ENCODE peak calls at places on chromosomes 16 and 17, in five cellular contexts. U is CD4-positive, CD25-positive, alpha-beta regulatory T cell; Y is right cardiac atrium; T is AG04450; Q is keratinocyte. K is an unnamed sample.

GRCh38 chr17:35314415-35315216 is 58.8 kb downstream of the SLFN11 start:
- DNase-seq in U (peak; percentile 1), Y (peak; percentile 38), T (no peak), Q (no peak), K (no peak)

GRCh38 chr16:77711775-77712174 is 10.5 kb upstream of the NUDT7 start:
- DNase-seq in U (no peak), Y (no peak), T (no peak), Q (no peak), K (no peak)

GRCh38 chr16:4360538-4361021 is 9.5 kb upstream of the PAM16 start:
- DNase-seq in U (no peak), Y (peak; percentile 57), T (no peak), Q (no peak), K (no peak)

GRCh38 chr16:22419908-22420307 is 45.5 kb upstream of the CDR2 start:
- DNase-seq in U (no peak), Y (no peak), T (no peak), Q (no peak), K (no peak)

GRCh38 chr17:61132524-61133025 is 267.1 kb upstream of the TBX2 start:
- DNase-seq in U (no peak), Y (no peak), T (no peak), Q (no peak), K (no peak)

GRCh38 chr16:911604-912321 is 59.0 kb downstream of the LMF1 start:
- DNase-seq in U (no peak), Y (no peak), T (no peak), Q (no peak), K (no peak)

GRCh38 chr16:22727285-22728166 is 86.4 kb upstream of the HS3ST2 start:
- DNase-seq in U (no peak), Y (no peak), T (no peak), Q (no peak), K (no peak)

GRCh38 chr17:62805234-62805633 is 2.9 kb downstream of the MARCHF10 start:
- DNase-seq in U (no peak), Y (no peak), T (no peak), Q (no peak), K (no peak)

GRCh38 chr17:7849185-7850117 is 5.4 kb upstream of the TMEM88 start:
- DNase-seq in U (no peak), Y (peak; percentile 57), T (no peak), Q (no peak), K (no peak)

GRCh38 chr17:32971171-32971570 is 20.5 kb upstream of the SPACA3 start:
- DNase-seq in U (no peak), Y (no peak), T (no peak), Q (peak; percentile 38), K (peak; percentile 27)

GRCh38 chr17:36503456-36504155 is 17.1 kb downstream of the ZNHIT3 start:
- DNase-seq in U (no peak), Y (no peak), T (no peak), Q (no peak), K (no peak)

GRCh38 chr17:40176409-40177110 is 710 bp upstream of the RAPGEFL1 start:
- DNase-seq in U (no peak), Y (no peak), T (no peak), Q (peak; percentile 86), K (no peak)

GRCh38 chr16:89392881-89393730 is 97.3 kb downstream of the ANKRD11 start:
- DNase-seq in U (no peak), Y (no peak), T (no peak), Q (no peak), K (no peak)

GRCh38 chr17:27657620-27658019 is 26.6 kb downstream of the LGALS9 start:
- DNase-seq in U (no peak), Y (no peak), T (no peak), Q (no peak), K (no peak)

GRCh38 chr16:2776500-2777139 is 460 bp downstream of the ELOB start:
- DNase-seq in U (no peak), Y (no peak), T (no peak), Q (no peak), K (no peak)

GRCh38 chr17:40035162-40035559 is 19.0 kb downstream of the MED24 start:
- DNase-seq in U (no peak), Y (peak; percentile 68), T (no peak), Q (no peak), K (no peak)

GRCh38 chr17:17380156-17380925 is 77.2 kb downstream of the NT5M start:
- DNase-seq in U (no peak), Y (peak; percentile 38), T (no peak), Q (no peak), K (no peak)

GRCh38 chr16:25374556-25374955 is 116.9 kb upstream of the ZKSCAN2 start:
- DNase-seq in U (no peak), Y (no peak), T (no peak), Q (no peak), K (no peak)

GRCh38 chr17:63537991-63538692 is 12.1 kb upstream of the DCAF7 start:
- DNase-seq in U (no peak), Y (peak; percentile 49), T (no peak), Q (no peak), K (no peak)

GRCh38 chr16:85028638-85029412 is 1.2 kb downstream of the KIAA0513 start:
- DNase-seq in U (peak; percentile 58), Y (peak; percentile 72), T (no peak), Q (no peak), K (peak; percentile 28)

GRCh38 chr17:82704886-82705285 is 6.4 kb upstream of the RAB40B start:
- DNase-seq in U (no peak), Y (peak; percentile 30), T (no peak), Q (no peak), K (no peak)

GRCh38 chr16:59385953-59386352 is 651.8 kb upstream of the GOT2 start:
- DNase-seq in U (no peak), Y (peak; percentile 28), T (no peak), Q (no peak), K (no peak)

GRCh38 chr16:69069504-69069903 is 35.9 kb upstream of the HAS3 start:
- DNase-seq in U (no peak), Y (no peak), T (no peak), Q (no peak), K (no peak)

GRCh38 chr16:69072640-69072974 is 32.8 kb upstream of the HAS3 start:
- DNase-seq in U (no peak), Y (no peak), T (no peak), Q (no peak), K (no peak)

GRCh38 chr16:69071036-69071435 is 34.4 kb upstream of the HAS3 start:
- DNase-seq in U (no peak), Y (no peak), T (no peak), Q (no peak), K (no peak)

GRCh38 chr16:69077251-69077650 is 28.2 kb upstream of the HAS3 start:
- DNase-seq in U (no peak), Y (no peak), T (no peak), Q (no peak), K (no peak)

GRCh38 chr16:69073181-69073669 is 32.2 kb upstream of the HAS3 start:
- DNase-seq in U (no peak), Y (no peak), T (no peak), Q (peak; percentile 92), K (no peak)
- H3K4me3 ChIP-seq in U (no peak overlapping the region), Y (no peak overlapping the region), T (no peak overlapping the region), Q (no peak overlapping the region), K (no peak overlapping the region)

GRCh38 chr16:57567691-57568090 is 25.2 kb downstream of the ADGRG5 start:
- DNase-seq in U (no peak), Y (no peak), T (no peak), Q (no peak), K (no peak)
- H3K4me3 ChIP-seq in U (no peak overlapping the region), Y (no peak overlapping the region), T (no peak overlapping the region), Q (no peak overlapping the region), K (no peak overlapping the region)

GRCh38 chr17:49997256-49997735 is 2.3 kb upstream of the DLX3 start:
- DNase-seq in U (no peak), Y (no peak), T (no peak), Q (no peak), K (no peak)
- H3K4me3 ChIP-seq in U (no peak overlapping the region), Y (no peak overlapping the region), T (no peak overlapping the region), Q (peak overlapping the region; percentile 67), K (no peak overlapping the region)

GRCh38 chr16:17104654-17105053 is 366.1 kb downstream of the XYLT1 start:
- DNase-seq in U (no peak), Y (no peak), T (no peak), Q (no peak), K (no peak)
- H3K4me3 ChIP-seq in U (no peak overlapping the region), Y (no peak overlapping the region), T (no peak overlapping the region), Q (no peak overlapping the region), K (no peak overlapping the region)

GRCh38 chr17:73230088-73230487 is 31.6 kb downstream of the CPSF4L start:
- DNase-seq in U (no peak), Y (no peak), T (no peak), Q (no peak), K (no peak)
- H3K4me3 ChIP-seq in U (no peak overlapping the region), Y (no peak overlapping the region), T (no peak overlapping the region), Q (no peak overlapping the region), K (no peak overlapping the region)

DNA sequence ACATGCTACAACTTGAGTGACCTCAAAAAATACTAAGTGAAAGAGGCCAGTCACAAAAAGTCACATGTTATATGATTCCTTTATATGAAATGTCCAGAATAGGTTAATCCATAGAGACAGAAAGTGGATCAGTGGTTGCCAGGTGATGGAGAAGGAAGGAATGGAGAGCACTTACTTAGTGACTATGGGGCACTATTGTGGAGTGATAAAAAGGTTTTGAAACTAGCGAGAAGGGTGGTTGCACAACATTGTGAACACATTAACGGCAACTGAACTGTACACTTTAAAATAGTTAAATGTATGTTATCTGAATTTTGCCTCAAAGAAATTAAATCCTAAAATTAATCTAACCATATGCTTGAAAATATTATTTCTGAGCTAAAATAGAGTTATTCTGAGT is 25.9 kb downstream of the AMFR start:
- DNase-seq in U (no peak), Y (no peak), T (no peak), Q (no peak), K (no peak)
- H3K4me3 ChIP-seq in U (no peak overlapping the region), Y (no peak overlapping the region), T (no peak overlapping the region), Q (no peak overlapping the region), K (no peak overlapping the region)

GRCh38 chr16:29784901-29785500 is 5.5 kb upstream of the KIF22 start:
- DNase-seq in U (peak; percentile 56), Y (peak; percentile 93), T (no peak), Q (no peak), K (peak; percentile 72)
- H3K4me3 ChIP-seq in U (peak overlapping the region; percentile 60), Y (no peak overlapping the region), T (peak overlapping the region; percentile 31), Q (no peak overlapping the region), K (peak overlapping the region; percentile 36)